ENCODE peak calls at places on chromosome 20, in four cellular contexts. U is tibial nerve, L is ovary, V is suprapubic skin. Q is an unnamed sample.
A peak's percentile ranks its signal among the peaks of the same experiment; 100 is the strongest.

GRCh38 chr20:63735859-63736718 is at the start of gene LIME1:
- DNase-seq in U (no peak), L (peak; percentile 23), V (peak; percentile 79), Q (peak; percentile 83)

GRCh38 chr20:44609511-44610312 is 27.3 kb downstream of the PKIG start:
- DNase-seq in U (peak; percentile 84), L (peak; percentile 94), V (peak; percentile 93), Q (peak; percentile 93)

GRCh38 chr20:54680872-54681297 is 205.5 kb downstream of the DOK5 start:
- DNase-seq in U (no peak), L (peak; percentile 18), V (no peak), Q (peak; percentile 8)

GRCh38 chr20:40750541-40750940 is 61.5 kb upstream of the MAFB start:
- DNase-seq in U (no peak), L (no peak), V (no peak), Q (no peak)

GRCh38 chr20:54343073-54343472 is 132.3 kb upstream of the DOK5 start:
- DNase-seq in U (no peak), L (no peak), V (no peak), Q (no peak)

GRCh38 chr20:35174458-35175216 is 2.8 kb downstream of the PROCR start:
- DNase-seq in U (no peak), L (peak; percentile 34), V (no peak), Q (peak; percentile 28)

GRCh38 chr20:40977218-40977617 is 51.4 kb upstream of the TOP1 start:
- DNase-seq in U (no peak), L (no peak), V (no peak), Q (no peak)

GRCh38 chr20:11235058-11235457 is 561.3 kb upstream of the JAG1 start:
- DNase-seq in U (no peak), L (no peak), V (no peak), Q (no peak)

GRCh38 chr20:62088258-62089127 is 22.8 kb upstream of the TAF4 start:
- DNase-seq in U (no peak), L (no peak), V (no peak), Q (peak; percentile 34)

GRCh38 chr20:44621325-44621724 is 30.2 kb downstream of the ADA start:
- DNase-seq in U (no peak), L (no peak), V (no peak), Q (no peak)

GRCh38 chr20:10671221-10671849 is 2.5 kb downstream of the JAG1 start:
- DNase-seq in U (peak; percentile 75), L (peak; percentile 84), V (peak; percentile 89), Q (peak; percentile 83)

GRCh38 chr20:9510926-9511325 is 3.5 kb upstream of the LAMP5 start:
- DNase-seq in U (no peak), L (no peak), V (no peak), Q (no peak)

GRCh38 chr20:15654208-15654649 is 919.0 kb downstream of the KIF16B start:
- DNase-seq in U (no peak), L (no peak), V (no peak), Q (peak; percentile 32)
- TF ChIP-seq EP300 in U (no peak), L (no peak), V (no peak), Q (no peak)

DNA sequence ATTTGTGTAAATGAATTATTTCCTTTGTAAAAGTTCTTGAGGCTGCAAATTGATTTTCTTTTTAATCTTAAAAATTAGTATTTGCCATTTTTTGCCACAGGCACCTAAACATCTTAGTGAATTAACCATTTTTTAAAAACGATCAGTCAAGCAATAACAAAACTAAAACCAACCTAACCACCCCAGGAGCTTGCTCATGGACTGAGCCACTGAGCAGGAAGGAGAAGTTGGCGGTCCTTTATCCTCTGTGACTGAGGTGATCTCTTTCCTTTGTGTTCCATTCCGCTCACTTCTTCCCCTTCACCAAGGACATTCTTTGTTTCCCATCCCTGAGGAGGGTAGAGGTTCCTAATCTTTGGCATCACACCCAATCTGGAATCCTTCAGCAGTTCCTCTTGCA is 30.4 kb downstream of the RPRD1B start:
- DNase-seq in U (no peak), L (no peak), V (no peak), Q (no peak)
- H3K4me3 ChIP-seq in U (no peak overlapping the region), L (no peak overlapping the region), V (no peak overlapping the region), Q (no peak overlapping the region)

GRCh38 chr20:19915111-19915798 is 101.9 kb upstream of the NAA20 start:
- DNase-seq in U (no peak), L (no peak), V (no peak), Q (no peak)

GRCh38 chr20:19918965-19919329 is 98.2 kb upstream of the NAA20 start:
- DNase-seq in U (no peak), L (no peak), V (no peak), Q (no peak)

GRCh38 chr20:19920388-19921138 is 96.6 kb upstream of the NAA20 start:
- DNase-seq in U (no peak), L (no peak), V (no peak), Q (no peak)

GRCh38 chr20:19913927-19914614 is 103.1 kb upstream of the NAA20 start:
- DNase-seq in U (no peak), L (no peak), V (no peak), Q (no peak)

GRCh38 chr20:19917110-19917509 is 100.1 kb upstream of the NAA20 start:
- DNase-seq in U (no peak), L (no peak), V (no peak), Q (no peak)
- H3K4me1 ChIP-seq in U (peaks cover 15% of the 10 kb centered on the region), L (peaks cover 5% of the 10 kb centered on the region), V (peaks cover 54% of the 10 kb centered on the region), Q (peaks cover 20% of the 10 kb centered on the region)

DNA sequence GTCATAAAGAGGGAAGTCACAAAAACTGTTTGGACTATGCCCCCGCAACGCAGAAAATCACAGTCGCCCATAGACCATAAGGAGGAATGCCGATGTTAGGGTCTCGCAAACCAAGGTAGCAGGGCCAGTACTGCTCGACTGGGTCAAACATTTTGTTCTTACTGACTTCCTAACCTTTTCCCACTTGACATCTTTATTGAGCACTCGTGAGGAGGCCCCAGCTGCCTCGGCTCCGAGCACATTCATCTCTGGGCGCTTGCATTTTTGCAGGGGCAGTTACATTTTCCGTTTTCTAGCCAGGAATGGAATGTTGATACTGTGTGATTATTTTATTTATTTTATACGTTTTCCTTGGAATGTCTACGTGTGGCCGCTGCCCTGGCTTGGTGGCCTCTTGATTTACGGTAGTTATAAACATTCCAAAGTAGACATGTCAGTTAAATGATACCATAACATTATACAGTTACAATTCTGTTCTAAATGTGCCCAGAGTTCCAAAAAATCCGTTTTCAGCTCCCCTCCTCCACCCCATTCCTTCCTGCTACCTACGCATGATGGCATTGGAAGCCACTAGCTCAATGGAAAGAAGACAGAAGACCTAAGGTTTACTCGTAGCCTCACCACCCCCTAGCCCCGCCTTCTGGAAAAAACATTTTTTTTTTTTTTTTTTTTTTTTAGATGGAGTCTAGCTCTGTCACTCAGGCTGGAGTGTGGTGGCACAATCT is 56.9 kb upstream of the APCDD1L start:
- DNase-seq in U (no peak), L (no peak), V (no peak), Q (no peak)
- TF ChIP-seq EP300 in U (no peak), L (no peak), V (no peak), Q (peak; percentile 7)